ENCODE peak calls at places on chromosome 10, in five cellular contexts. M is HEK293T, X is HepG2, I is H1, F is GM12878. W is an unnamed sample.

GRCh38 chr10:35712486-35712885 is 70.4 kb upstream of the FZD8 start:
- DNase-seq in I (no peak), X (no peak), M (no peak), F (no peak), W (no peak)

GRCh38 chr10:26438534-26439269 is 561 bp downstream of the APBB1IP start:
- DNase-seq in F (no peak), I (peak), M (no peak), X (no peak), W (no peak)

GRCh38 chr10:121975295-121976086 is 474 bp upstream of the NSMCE4A start:
- DNase-seq in M (no peak), X (no peak), I (no peak), F (no peak), W (no peak)

GRCh38 chr10:131546086-131546810 is 234.7 kb upstream of the TCERG1L start:
- DNase-seq in X (no peak), F (no peak), I (no peak), M (no peak), W (no peak)

GRCh38 chr10:135601-136464 is 578 bp downstream of the ZMYND11 start:
- DNase-seq in X (peak), M (peak), I (peak), F (no peak), W (no peak)

GRCh38 chr10:125629758-125630376 is 53.1 kb downstream of the TEX36 start:
- DNase-seq in X (peak), I (no peak), F (no peak), M (peak), W (no peak)

GRCh38 chr10:132643709-132644543 is 106.3 kb downstream of the INPP5A start:
- DNase-seq in I (no peak), X (no peak), M (no peak), F (no peak), W (no peak)

GRCh38 chr10:11553773-11554381 is 57.6 kb downstream of the USP6NL start:
- DNase-seq in M (no peak), I (no peak), X (no peak), F (peak), W (no peak)

GRCh38 chr10:10873289-10873688 is 144.4 kb upstream of the CELF2 start:
- DNase-seq in F (no peak), M (no peak), X (no peak), I (no peak), W (no peak)

GRCh38 chr10:112950714-112951348 is 784 bp downstream of the TCF7L2 start:
- DNase-seq in X (no peak), M (no peak), I (no peak), F (no peak), W (no peak)

GRCh38 chr10:47397256-47397655 is 13.2 kb upstream of the ZNF488 start:
- DNase-seq in F (no peak), X (no peak), I (no peak), M (no peak), W (no peak)

GRCh38 chr10:102769375-102770107 is 25.8 kb downstream of the WBP1L start:
- DNase-seq in X (peak), I (no peak), F (no peak), M (no peak), W (no peak)

GRCh38 chr10:61463035-61463909 is 10.1 kb upstream of the TMEM26 start:
- DNase-seq in I (no peak), X (no peak), M (no peak), F (no peak), W (no peak)

GRCh38 chr10:1249142-1249541 is 193.0 kb downstream of the WDR37 start:
- DNase-seq in F (no peak), X (no peak), I (no peak), M (no peak), W (no peak)

GRCh38 chr10:124221356-124222297 is 128.2 kb upstream of the CHST15 start:
- DNase-seq in X (no peak), M (no peak), I (no peak), F (peak), W (no peak)

GRCh38 chr10:125494631-125495239 is 188.2 kb downstream of the TEX36 start:
- DNase-seq in F (no peak), M (no peak), X (no peak), I (no peak), W (no peak)

GRCh38 chr10:6022693-6023092 is 39.5 kb downstream of the IL2RA start:
- DNase-seq in M (no peak), F (no peak), X (no peak), I (no peak), W (no peak)

GRCh38 chr10:51092402-51092801 is 18.1 kb downstream of the PRKG1 start:
- DNase-seq in X (no peak), F (no peak), I (no peak), M (no peak), W (no peak)

GRCh38 chr10:96690755-96691730 is 29.3 kb downstream of the PIK3AP1 start:
- DNase-seq in F (no peak), I (no peak), X (no peak), M (no peak), W (peak)

GRCh38 chr10:36281871-36282331 is 639.8 kb upstream of the FZD8 start:
- DNase-seq in F (no peak), I (no peak), M (no peak), X (no peak), W (no peak)

GRCh38 chr10:91798736-91799579 is 732 bp downstream of the TNKS2 start:
- DNase-seq in I (peak), F (no peak), M (peak), X (peak), W (no peak)

GRCh38 chr10:128567561-128567960 is 441.3 kb upstream of the MKI67 start:
- DNase-seq in X (no peak), M (no peak), I (no peak), F (no peak), W (no peak)

GRCh38 chr10:73886085-73886529 is 11.8 kb upstream of the CAMK2G start:
- DNase-seq in X (peak), I (peak), F (no peak), M (peak), W (peak)

GRCh38 chr10:16792675-16793074 is 24.5 kb downstream of the RSU1 start:
- DNase-seq in M (no peak), I (no peak), F (no peak), X (no peak), W (no peak)

GRCh38 chr10:89235073-89235798 is 16.3 kb downstream of the LIPA start:
- DNase-seq in X (no peak), I (no peak), F (no peak), M (no peak), W (peak)

GRCh38 chr10:48580236-48580635 is 24.6 kb downstream of the ARHGAP22 start:
- DNase-seq in F (no peak), I (no peak), X (no peak), M (no peak), W (no peak)

GRCh38 chr10:2023687-2024086 is 286.4 kb upstream of the ADARB2 start:
- DNase-seq in X (no peak), F (no peak), M (no peak), I (no peak), W (no peak)

GRCh38 chr10:5526691-5527331 is 2.0 kb downstream of the CALML3 start:
- DNase-seq in X (no peak), F (no peak), I (no peak), M (no peak), W (no peak)

GRCh38 chr10:113362645-113363091 is 190.2 kb upstream of the HABP2 start:
- DNase-seq in I (no peak), M (peak), X (no peak), F (no peak), W (no peak)

GRCh38 chr10:30819306-30820190 is 190.0 kb upstream of the LYZL2 start:
- DNase-seq in I (no peak), F (no peak), M (no peak), X (no peak), W (no peak)

GRCh38 chr10:16756561-16757221 is 60.5 kb downstream of the RSU1 start:
- DNase-seq in I (no peak), X (no peak), M (no peak), F (no peak), W (no peak)

GRCh38 chr10:132030898-132031463 is 34.8 kb upstream of the JAKMIP3 start:
- DNase-seq in X (no peak), M (no peak), I (no peak), F (no peak), W (no peak)

GRCh38 chr10:44925811-44926760 is 14.9 kb downstream of the TMEM72 start:
- DNase-seq in F (no peak), I (no peak), X (no peak), M (no peak), W (no peak)

GRCh38 chr10:44923611-44924010 is 12.5 kb downstream of the TMEM72 start:
- DNase-seq in F (no peak), M (no peak), X (no peak), I (no peak), W (no peak)

GRCh38 chr10:44922826-44923545 is 11.8 kb downstream of the TMEM72 start:
- DNase-seq in M (no peak), X (no peak), F (no peak), I (no peak), W (no peak)

GRCh38 chr10:44925224-44925623 is 14.1 kb downstream of the TMEM72 start:
- DNase-seq in F (no peak), X (peak), M (peak), I (peak), W (peak)

GRCh38 chr10:44924261-44925040 is 13.3 kb downstream of the TMEM72 start:
- DNase-seq in I (no peak), M (no peak), F (no peak), X (no peak), W (no peak)
- TF ChIP-seq SUZ12 in I (no peak), M (no peak), F (no peak), X (no peak), W (no peak)

GRCh38 chr10:3136763-3137611 is 35.6 kb downstream of the PITRM1 start:
- DNase-seq in I (no peak), X (no peak), M (no peak), F (no peak), W (no peak)
- TF ChIP-seq SUZ12 in I (no peak), X (no peak), M (no peak), F (no peak), W (no peak)

GRCh38 chr10:110010076-110011069 is 2.6 kb downstream of the ADD3 start:
- DNase-seq in M (no peak), F (peak), I (no peak), X (peak), W (no peak)
- TF ChIP-seq SUZ12 in M (no peak), F (no peak), I (no peak), X (no peak), W (no peak)

GRCh38 chr10:95178797-95179196 is 15.2 kb upstream of the ACSM6 start:
- DNase-seq in M (no peak), I (no peak), X (peak), F (no peak), W (no peak)

GRCh38 chr10:95181731-95182130 is 12.3 kb upstream of the ACSM6 start:
- DNase-seq in M (no peak), X (peak), I (no peak), F (no peak), W (no peak)

GRCh38 chr10:95187617-95188016 is 6.4 kb upstream of the ACSM6 start:
- DNase-seq in X (no peak), I (no peak), M (no peak), F (no peak), W (no peak)

GRCh38 chr10:95183132-95183450 is 10.9 kb upstream of the ACSM6 start:
- DNase-seq in X (no peak), I (no peak), M (no peak), F (no peak), W (no peak)

GRCh38 chr10:95183451-95184230 is 10.4 kb upstream of the ACSM6 start:
- DNase-seq in F (peak), I (peak), X (no peak), M (peak), W (peak)
- TF ChIP-seq SUZ12 in F (no peak), I (no peak), X (no peak), M (no peak), W (no peak)

GRCh38 chr10:15238553-15239335 is 70.3 kb upstream of the NMT2 start:
- DNase-seq in M (no peak), I (no peak), F (no peak), X (no peak), W (no peak)
- TF ChIP-seq SUZ12 in M (no peak), I (no peak), F (no peak), X (no peak), W (no peak)

DNA sequence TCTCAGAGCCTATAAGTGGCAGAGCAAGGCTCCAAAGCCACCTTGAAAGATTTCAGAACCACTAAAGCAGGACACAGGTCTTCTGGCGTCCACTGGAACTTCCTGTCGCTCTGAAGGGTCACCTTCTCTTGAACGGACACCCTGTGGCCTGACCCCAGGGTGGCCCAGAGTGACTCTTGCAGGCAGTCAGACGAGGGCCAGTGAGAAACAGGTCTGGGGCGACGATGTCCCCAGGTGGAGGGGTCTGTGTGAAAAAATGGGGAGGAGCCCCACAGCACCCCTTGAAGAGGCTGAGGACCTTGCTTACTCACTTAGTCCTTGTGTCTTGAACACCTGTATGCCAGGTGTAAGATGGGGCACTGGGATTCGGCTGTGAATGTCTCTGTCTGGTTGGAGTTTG is 946 bp upstream of the RASGEF1A start:
- DNase-seq in I (no peak), M (peak), F (no peak), X (no peak), W (no peak)
- TF ChIP-seq SUZ12 in I (peak), M (no peak), F (no peak), X (no peak), W (no peak)

DNA sequence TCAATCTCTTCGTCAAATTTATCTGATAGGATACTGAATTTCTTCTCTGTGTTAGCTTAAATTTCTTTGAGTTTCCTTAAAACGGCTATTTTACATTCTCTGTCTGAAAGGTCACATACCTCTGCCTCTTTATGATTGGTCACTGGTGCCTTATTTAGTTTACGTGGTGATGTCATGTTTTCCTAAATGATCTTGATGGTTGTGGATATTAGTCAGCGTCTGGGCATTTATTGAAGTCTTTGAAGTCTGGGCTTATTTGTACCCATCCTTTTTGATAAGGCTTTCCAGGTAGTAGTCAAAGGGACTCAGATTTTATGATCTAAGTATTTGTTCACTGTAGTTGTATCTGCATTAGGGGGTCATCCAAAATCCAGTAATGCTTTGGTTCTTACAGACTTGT is 1407.5 kb upstream of the LRRTM3 start:
- DNase-seq in X (peak), M (no peak), I (no peak), F (no peak), W (no peak)
- TF ChIP-seq SUZ12 in X (no peak), M (no peak), I (no peak), F (no peak), W (no peak)

GRCh38 chr10:52563361-52563760 is 209.2 kb downstream of the MBL2 start:
- DNase-seq in I (no peak), F (no peak), M (no peak), X (no peak), W (no peak)

GRCh38 chr10:52568309-52568708 is 204.3 kb downstream of the MBL2 start:
- DNase-seq in I (no peak), M (no peak), X (no peak), F (no peak), W (no peak)

GRCh38 chr10:52567247-52567580 is 205.4 kb downstream of the MBL2 start:
- DNase-seq in X (no peak), F (no peak), M (no peak), I (no peak), W (no peak)

GRCh38 chr10:52570490-52570889 is 202.1 kb downstream of the MBL2 start:
- DNase-seq in I (no peak), F (no peak), M (no peak), X (no peak), W (no peak)

GRCh38 chr10:52566471-52567246 is 205.9 kb downstream of the MBL2 start:
- DNase-seq in X (peak), F (no peak), M (peak), I (no peak), W (no peak)
- TF ChIP-seq SUZ12 in X (no peak), F (no peak), M (no peak), I (no peak), W (no peak)

DNA sequence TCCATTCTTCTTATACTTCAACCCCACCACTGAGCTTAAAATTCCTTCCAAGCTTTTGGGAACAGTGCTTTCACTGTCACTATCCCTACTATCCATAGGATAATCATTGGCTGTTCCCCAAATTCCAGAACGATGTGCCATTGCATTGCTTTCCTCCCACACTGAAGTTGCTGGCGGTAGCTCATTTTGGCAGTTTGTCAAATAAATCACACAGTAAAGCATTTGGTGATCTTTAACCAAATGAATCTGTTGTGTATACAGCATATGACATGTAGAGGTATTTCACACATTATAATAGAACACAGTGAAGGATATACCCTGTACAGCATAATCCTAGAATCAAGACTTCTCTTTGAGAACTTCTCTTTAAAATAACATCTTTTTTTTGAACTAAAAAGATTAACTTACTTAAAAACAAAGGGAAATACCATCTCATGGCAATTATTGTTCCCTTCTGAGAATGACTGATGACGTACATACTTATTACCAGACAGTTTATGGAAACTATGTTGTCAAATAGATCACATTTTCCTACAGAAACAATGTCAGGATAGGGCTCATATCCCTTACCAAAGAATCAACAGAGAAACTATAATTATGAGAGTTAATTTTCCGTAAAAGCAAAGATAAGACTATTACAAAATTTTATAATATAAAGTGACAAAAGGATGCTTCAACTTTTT is 93.6 kb downstream of the CTNNA3 start:
- DNase-seq in M (no peak), F (no peak), I (no peak), X (no peak), W (no peak)
- TF ChIP-seq SUZ12 in M (no peak), F (no peak), I (no peak), X (no peak), W (no peak)